ENCODE peak calls at places on chromosomes 16 and 17, in nine cellular contexts. One of them, this sample, is unnamed.

GRCh38 chr17:2955931-2956582 is 107.3 kb downstream of the OR1D5 start:
- DNase-seq in HCT116: no peak
- DNase-seq in neural progenitor cell: no peak
- DNase-seq in RWPE1: no peak
- DNase-seq in fibroblast of lung: no peak
- DNase-seq in AG04449: no peak
- DNase-seq in CD8-positive, alpha-beta T cell: no peak
- DNase-seq in HL-60: no peak
- DNase-seq in gastrocnemius medialis: no peak
- DNase-seq in this sample: no peak

GRCh38 chr17:67020293-67020766 is 24.0 kb upstream of the CACNG1 start:
- DNase-seq in CD8-positive, alpha-beta T cell: no peak
- DNase-seq in neural progenitor cell: no peak
- DNase-seq in gastrocnemius medialis: no peak
- DNase-seq in HL-60: no peak
- DNase-seq in HCT116: no peak
- DNase-seq in AG04449: no peak
- DNase-seq in RWPE1: no peak
- DNase-seq in fibroblast of lung: no peak
- DNase-seq in this sample: no peak

GRCh38 chr17:304461-304860 is 48.1 kb downstream of the RPH3AL start:
- DNase-seq in HL-60: no peak
- DNase-seq in RWPE1: no peak
- DNase-seq in neural progenitor cell: peak; percentile 71
- DNase-seq in CD8-positive, alpha-beta T cell: no peak
- DNase-seq in HCT116: no peak
- DNase-seq in fibroblast of lung: no peak
- DNase-seq in gastrocnemius medialis: peak; percentile 34
- DNase-seq in AG04449: no peak
- DNase-seq in this sample: no peak

GRCh38 chr16:66486773-66487579 is 59.9 kb downstream of the BEAN1 start:
- DNase-seq in gastrocnemius medialis: peak; percentile 28
- DNase-seq in RWPE1: no peak
- DNase-seq in HL-60: peak; percentile 59
- DNase-seq in fibroblast of lung: peak; percentile 95
- DNase-seq in HCT116: no peak
- DNase-seq in CD8-positive, alpha-beta T cell: no peak
- DNase-seq in AG04449: no peak
- DNase-seq in neural progenitor cell: no peak
- DNase-seq in this sample: no peak

GRCh38 chr17:82940226-82941020 is 100.6 kb upstream of the ZNF750 start:
- DNase-seq in AG04449: no peak
- DNase-seq in gastrocnemius medialis: no peak
- DNase-seq in HCT116: no peak
- DNase-seq in fibroblast of lung: no peak
- DNase-seq in HL-60: peak; percentile 13
- DNase-seq in RWPE1: no peak
- DNase-seq in CD8-positive, alpha-beta T cell: no peak
- DNase-seq in neural progenitor cell: no peak
- DNase-seq in this sample: no peak

GRCh38 chr16:77564791-77565390 is 130.1 kb upstream of the ADAMTS18 start:
- DNase-seq in neural progenitor cell: no peak
- DNase-seq in CD8-positive, alpha-beta T cell: no peak
- DNase-seq in AG04449: no peak
- DNase-seq in fibroblast of lung: peak; percentile 41
- DNase-seq in HCT116: no peak
- DNase-seq in HL-60: no peak
- DNase-seq in RWPE1: no peak
- DNase-seq in gastrocnemius medialis: no peak
- DNase-seq in this sample: no peak

GRCh38 chr16:483351-484075 is 44.0 kb upstream of the CAPN15 start:
- DNase-seq in neural progenitor cell: peak; percentile 86
- DNase-seq in fibroblast of lung: no peak
- DNase-seq in gastrocnemius medialis: no peak
- DNase-seq in RWPE1: no peak
- DNase-seq in HCT116: no peak
- DNase-seq in AG04449: no peak
- DNase-seq in CD8-positive, alpha-beta T cell: no peak
- DNase-seq in HL-60: no peak
- DNase-seq in this sample: no peak

GRCh38 chr16:972316-973002 is 1.7 kb upstream of the LMF1 start:
- DNase-seq in HL-60: no peak
- DNase-seq in fibroblast of lung: no peak
- DNase-seq in gastrocnemius medialis: no peak
- DNase-seq in CD8-positive, alpha-beta T cell: no peak
- DNase-seq in neural progenitor cell: peak; percentile 85
- DNase-seq in AG04449: no peak
- DNase-seq in HCT116: no peak
- DNase-seq in RWPE1: no peak
- DNase-seq in this sample: no peak

GRCh38 chr17:57987582-57988300 is at the start of gene VEZF1:
- DNase-seq in HCT116: peak; percentile 48
- DNase-seq in HL-60: no peak
- DNase-seq in AG04449: no peak
- DNase-seq in gastrocnemius medialis: peak; percentile 75
- DNase-seq in neural progenitor cell: peak; percentile 95
- DNase-seq in CD8-positive, alpha-beta T cell: peak; percentile 80
- DNase-seq in RWPE1: peak; percentile 83
- DNase-seq in fibroblast of lung: peak; percentile 59
- DNase-seq in this sample: peak; percentile 86

GRCh38 chr16:8782673-8783072 is 14.8 kb downstream of the TMEM186 start:
- DNase-seq in HL-60: no peak
- DNase-seq in AG04449: no peak
- DNase-seq in RWPE1: no peak
- DNase-seq in gastrocnemius medialis: no peak
- DNase-seq in neural progenitor cell: no peak
- DNase-seq in HCT116: no peak
- DNase-seq in CD8-positive, alpha-beta T cell: no peak
- DNase-seq in fibroblast of lung: no peak
- DNase-seq in this sample: no peak

GRCh38 chr17:38660097-38661026 is 14.4 kb downstream of the EPOP start:
- DNase-seq in CD8-positive, alpha-beta T cell: no peak
- DNase-seq in fibroblast of lung: no peak
- DNase-seq in HCT116: no peak
- DNase-seq in AG04449: no peak
- DNase-seq in HL-60: no peak
- DNase-seq in RWPE1: no peak
- DNase-seq in gastrocnemius medialis: no peak
- DNase-seq in neural progenitor cell: no peak
- DNase-seq in this sample: no peak

GRCh38 chr17:38663964-38664644 is 10.7 kb downstream of the EPOP start:
- DNase-seq in fibroblast of lung: no peak
- DNase-seq in HL-60: no peak
- DNase-seq in neural progenitor cell: no peak
- DNase-seq in RWPE1: no peak
- DNase-seq in gastrocnemius medialis: no peak
- DNase-seq in CD8-positive, alpha-beta T cell: no peak
- DNase-seq in AG04449: no peak
- DNase-seq in HCT116: no peak
- DNase-seq in this sample: no peak

GRCh38 chr17:38667099-38667786 is 7.5 kb downstream of the EPOP start:
- DNase-seq in AG04449: no peak
- DNase-seq in RWPE1: peak; percentile 77
- DNase-seq in HCT116: peak; percentile 57
- DNase-seq in HL-60: no peak
- DNase-seq in CD8-positive, alpha-beta T cell: peak; percentile 55
- DNase-seq in neural progenitor cell: peak; percentile 88
- DNase-seq in fibroblast of lung: peak; percentile 76
- DNase-seq in gastrocnemius medialis: peak; percentile 37
- DNase-seq in this sample: peak; percentile 79

GRCh38 chr17:38659415-38659814 is 15.3 kb downstream of the EPOP start:
- DNase-seq in RWPE1: no peak
- DNase-seq in HL-60: no peak
- DNase-seq in neural progenitor cell: no peak
- DNase-seq in HCT116: no peak
- DNase-seq in AG04449: no peak
- DNase-seq in CD8-positive, alpha-beta T cell: no peak
- DNase-seq in fibroblast of lung: no peak
- DNase-seq in gastrocnemius medialis: no peak
- DNase-seq in this sample: no peak

GRCh38 chr17:38663125-38663751 is 11.5 kb downstream of the EPOP start:
- DNase-seq in fibroblast of lung: peak; percentile 38
- DNase-seq in gastrocnemius medialis: no peak
- DNase-seq in HCT116: peak; percentile 74
- DNase-seq in CD8-positive, alpha-beta T cell: peak; percentile 29
- DNase-seq in HL-60: no peak
- DNase-seq in AG04449: no peak
- DNase-seq in RWPE1: peak; percentile 56
- DNase-seq in neural progenitor cell: peak; percentile 95
- DNase-seq in this sample: peak; percentile 78
- TF ChIP-seq CTCF in fibroblast of lung: peak; percentile 57
- TF ChIP-seq CTCF in gastrocnemius medialis: peak; percentile 23
- TF ChIP-seq CTCF in HCT116: peak; percentile 96
- TF ChIP-seq CTCF in CD8-positive, alpha-beta T cell: no peak
- TF ChIP-seq CTCF in HL-60: peak; percentile 48
- TF ChIP-seq CTCF in AG04449: peak; percentile 90
- TF ChIP-seq CTCF in RWPE1: peak; percentile 74
- TF ChIP-seq CTCF in neural progenitor cell: peak; percentile 95
- TF ChIP-seq CTCF in this sample: peak; percentile 96

GRCh38 chr17:38918129-38918913 is 7.1 kb upstream of the LASP1NB start:
- DNase-seq in RWPE1: no peak
- DNase-seq in neural progenitor cell: peak; percentile 65
- DNase-seq in HCT116: no peak
- DNase-seq in fibroblast of lung: no peak
- DNase-seq in HL-60: no peak
- DNase-seq in CD8-positive, alpha-beta T cell: no peak
- DNase-seq in gastrocnemius medialis: peak; percentile 42
- DNase-seq in AG04449: no peak
- DNase-seq in this sample: no peak
- TF ChIP-seq CTCF in RWPE1: no peak
- TF ChIP-seq CTCF in neural progenitor cell: peak; percentile 49
- TF ChIP-seq CTCF in HCT116: no peak
- TF ChIP-seq CTCF in fibroblast of lung: no peak
- TF ChIP-seq CTCF in HL-60: no peak
- TF ChIP-seq CTCF in CD8-positive, alpha-beta T cell: no peak
- TF ChIP-seq CTCF in gastrocnemius medialis: no peak
- TF ChIP-seq CTCF in AG04449: no peak
- TF ChIP-seq CTCF in this sample: no peak

DNA sequence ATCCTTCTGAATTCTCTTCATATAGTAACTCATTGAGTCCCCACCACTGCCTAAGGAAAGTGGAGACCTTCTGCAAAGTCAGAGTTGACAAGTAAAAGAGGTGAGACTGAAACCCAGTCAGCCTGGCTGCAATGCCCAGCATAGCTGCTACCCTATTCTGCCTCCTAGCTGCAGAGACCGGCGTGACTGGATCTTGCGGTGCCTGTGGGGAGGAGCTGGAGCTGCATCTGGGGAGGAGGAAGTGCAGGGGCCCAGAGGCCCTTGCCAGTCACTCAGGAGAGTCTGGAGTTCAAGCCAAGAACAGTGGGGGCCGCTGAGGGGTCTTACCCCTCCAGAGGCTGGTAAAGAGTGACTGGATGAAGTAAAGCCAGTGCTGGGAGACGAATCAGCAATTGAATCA is 35.0 kb upstream of the ZNF423 start:
- DNase-seq in HL-60: no peak
- DNase-seq in RWPE1: no peak
- DNase-seq in AG04449: no peak
- DNase-seq in fibroblast of lung: no peak
- DNase-seq in gastrocnemius medialis: no peak
- DNase-seq in HCT116: no peak
- DNase-seq in CD8-positive, alpha-beta T cell: peak; percentile 6
- DNase-seq in neural progenitor cell: peak; percentile 73
- DNase-seq in this sample: no peak
- TF ChIP-seq CTCF in HL-60: peak; percentile 24
- TF ChIP-seq CTCF in RWPE1: no peak
- TF ChIP-seq CTCF in AG04449: peak; percentile 26
- TF ChIP-seq CTCF in fibroblast of lung: no peak
- TF ChIP-seq CTCF in gastrocnemius medialis: no peak
- TF ChIP-seq CTCF in HCT116: peak; percentile 36
- TF ChIP-seq CTCF in CD8-positive, alpha-beta T cell: no peak
- TF ChIP-seq CTCF in neural progenitor cell: peak; percentile 67
- TF ChIP-seq CTCF in this sample: no peak

GRCh38 chr17:55996826-55997225 is 156.4 kb upstream of the ANKFN1 start:
- DNase-seq in neural progenitor cell: no peak
- DNase-seq in fibroblast of lung: peak; percentile 1
- DNase-seq in CD8-positive, alpha-beta T cell: no peak
- DNase-seq in HL-60: no peak
- DNase-seq in gastrocnemius medialis: no peak
- DNase-seq in AG04449: no peak
- DNase-seq in RWPE1: no peak
- DNase-seq in HCT116: no peak
- DNase-seq in this sample: no peak
- TF ChIP-seq CTCF in neural progenitor cell: peak; percentile 30
- TF ChIP-seq CTCF in fibroblast of lung: no peak
- TF ChIP-seq CTCF in CD8-positive, alpha-beta T cell: no peak
- TF ChIP-seq CTCF in HL-60: no peak
- TF ChIP-seq CTCF in gastrocnemius medialis: no peak
- TF ChIP-seq CTCF in AG04449: no peak
- TF ChIP-seq CTCF in RWPE1: peak; percentile 20
- TF ChIP-seq CTCF in HCT116: peak; percentile 42
- TF ChIP-seq CTCF in this sample: no peak

DNA sequence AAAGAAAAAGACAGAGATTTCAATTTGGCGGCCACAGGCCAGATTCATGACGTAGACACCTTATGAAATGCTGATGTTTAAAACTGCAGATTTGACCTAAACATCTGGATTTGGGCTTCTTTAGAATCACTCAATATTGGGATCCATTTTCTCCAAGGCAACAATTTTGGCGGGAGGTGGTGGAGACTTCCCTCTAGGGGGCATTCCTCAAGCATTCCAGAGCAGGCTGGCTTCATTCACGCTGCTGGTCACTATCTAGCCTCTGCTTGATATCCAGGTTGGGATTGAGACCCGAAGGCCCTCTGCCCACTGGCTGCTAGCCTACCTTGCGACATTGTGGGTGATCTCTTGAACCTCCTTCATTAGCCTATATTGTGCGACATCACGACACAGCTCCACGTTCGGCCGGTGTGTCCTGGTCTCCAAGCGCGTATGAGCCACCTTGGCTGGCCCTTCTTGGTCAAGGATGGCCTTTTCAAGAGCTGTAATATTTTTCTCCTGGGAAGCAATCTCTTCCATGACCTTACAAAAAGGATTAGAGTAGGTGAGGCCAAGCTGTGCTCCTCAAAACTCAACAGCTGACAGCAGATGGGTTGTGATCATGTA is 24.5 kb downstream of the FBXO39 start:
- DNase-seq in AG04449: no peak
- DNase-seq in HCT116: no peak
- DNase-seq in neural progenitor cell: peak; percentile 52
- DNase-seq in gastrocnemius medialis: no peak
- DNase-seq in CD8-positive, alpha-beta T cell: no peak
- DNase-seq in HL-60: no peak
- DNase-seq in fibroblast of lung: no peak
- DNase-seq in RWPE1: no peak
- DNase-seq in this sample: no peak
- TF ChIP-seq CTCF in AG04449: no peak
- TF ChIP-seq CTCF in HCT116: no peak
- TF ChIP-seq CTCF in neural progenitor cell: peak; percentile 58
- TF ChIP-seq CTCF in gastrocnemius medialis: no peak
- TF ChIP-seq CTCF in CD8-positive, alpha-beta T cell: no peak
- TF ChIP-seq CTCF in HL-60: no peak
- TF ChIP-seq CTCF in fibroblast of lung: no peak
- TF ChIP-seq CTCF in RWPE1: no peak
- TF ChIP-seq CTCF in this sample: peak; percentile 36

GRCh38 chr17:38559025-38559879 is 46.5 kb downstream of the SRCIN1 start:
- DNase-seq in gastrocnemius medialis: peak; percentile 62
- DNase-seq in neural progenitor cell: peak; percentile 96
- DNase-seq in RWPE1: peak; percentile 96
- DNase-seq in fibroblast of lung: peak; percentile 33
- DNase-seq in AG04449: no peak
- DNase-seq in HL-60: peak; percentile 93
- DNase-seq in CD8-positive, alpha-beta T cell: peak; percentile 91
- DNase-seq in HCT116: peak; percentile 80
- DNase-seq in this sample: peak; percentile 94
- TF ChIP-seq CTCF in gastrocnemius medialis: no peak
- TF ChIP-seq CTCF in neural progenitor cell: peak; percentile 53
- TF ChIP-seq CTCF in RWPE1: peak; percentile 11
- TF ChIP-seq CTCF in fibroblast of lung: no peak
- TF ChIP-seq CTCF in AG04449: no peak
- TF ChIP-seq CTCF in HL-60: no peak
- TF ChIP-seq CTCF in CD8-positive, alpha-beta T cell: peak; percentile 30
- TF ChIP-seq CTCF in HCT116: peak; percentile 35
- TF ChIP-seq CTCF in this sample: peak; percentile 46

This sample was measured in GM10248.